ENCODE peak calls at places on chromosomes 12 and 14, in six cellular contexts. C is Peyer's patch, Y is neural crest cell, R is mammary epithelial cell, K is right lobe of liver, J is fibroblast of lung. U is an unnamed sample.

GRCh38 chr12:62806893-62807292 is 128.1 kb downstream of the PPM1H start:
- DNase-seq in J (no peak), Y (no peak), R (no peak), K (no peak), C (no peak), U (no peak)

GRCh38 chr12:116427200-116427932 is 131.8 kb upstream of the MAP1LC3B2 start:
- DNase-seq in Y (no peak), K (no peak), C (no peak), R (no peak), J (no peak), U (no peak)

GRCh38 chr12:110689002-110689600 is at the start of gene HVCN1:
- DNase-seq in Y (peak), R (no peak), K (peak), J (peak), C (peak), U (peak)

GRCh38 chr12:132419612-132420237 is 70.2 kb upstream of the FBRSL1 start:
- DNase-seq in R (no peak), K (no peak), Y (no peak), C (no peak), J (no peak), U (no peak)

GRCh38 chr12:104648746-104649145 is 192.0 kb downstream of the CHST11 start:
- DNase-seq in Y (no peak), J (no peak), K (no peak), C (no peak), R (no peak), U (no peak)

GRCh38 chr12:65603428-65604351 is 220.6 kb upstream of the HMGA2 start:
- DNase-seq in J (peak), C (no peak), K (no peak), Y (no peak), R (peak), U (no peak)

GRCh38 chr14:50320279-50320678 is 8.2 kb downstream of the DMAC2L start:
- DNase-seq in Y (no peak), K (no peak), R (peak), J (peak), C (no peak), U (no peak)

GRCh38 chr14:61368061-61368710 is 46.8 kb downstream of the PRKCH start:
- DNase-seq in R (no peak), K (no peak), C (no peak), J (no peak), Y (no peak), U (no peak)

GRCh38 chr14:72921396-72921795 is 4.9 kb upstream of the DCAF4 start:
- DNase-seq in K (no peak), R (no peak), Y (no peak), J (no peak), C (no peak), U (no peak)

DNA sequence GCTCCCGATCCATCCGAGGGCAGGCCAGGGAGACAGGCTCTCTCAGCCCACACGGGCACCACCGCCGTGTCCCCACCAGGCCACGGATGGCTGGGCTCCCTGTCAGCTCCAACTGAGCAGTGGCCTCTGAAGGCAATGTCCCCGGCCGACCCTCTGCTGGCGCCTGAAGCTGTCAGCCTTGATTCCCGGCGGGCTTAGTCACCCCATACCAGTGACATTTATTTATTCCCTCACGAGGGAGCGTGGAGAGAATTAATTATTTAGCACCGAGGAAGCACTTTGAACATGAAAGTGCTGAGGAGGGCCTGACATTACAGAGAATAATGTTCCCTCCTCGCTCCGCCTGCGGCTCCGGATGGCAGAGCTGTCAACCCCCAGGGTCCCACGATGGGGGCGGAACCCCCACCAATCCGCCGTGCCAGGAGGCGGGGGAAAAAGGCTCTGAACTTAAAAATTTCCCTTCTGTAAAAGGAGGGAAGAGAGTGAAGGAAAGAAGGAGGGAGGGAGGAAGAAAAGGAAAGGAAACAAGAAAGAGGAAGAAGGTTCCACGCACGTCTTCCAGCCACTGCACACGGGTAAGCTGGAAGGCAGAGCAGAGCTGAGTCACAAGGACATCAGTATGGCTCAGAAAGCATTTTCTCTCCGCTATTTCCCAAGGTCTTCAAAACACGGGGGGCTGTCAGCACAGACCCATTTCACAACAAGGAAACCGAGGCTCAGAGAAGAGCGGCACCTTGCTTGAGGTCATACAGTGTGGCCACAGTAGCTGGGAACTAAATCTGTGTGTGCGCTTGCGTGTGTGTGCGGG is 108.7 kb upstream of the NCOR2 start:
- DNase-seq in K (no peak), J (peak), R (no peak), Y (no peak), C (no peak), U (no peak)
- TF ChIP-seq CTCF in K (no peak), J (no peak), R (no peak), Y (no peak), C (no peak), U (no peak)

GRCh38 chr12:121888083-121888477 is 510 bp upstream of the PSMD9 start:
- DNase-seq in R (no peak), K (no peak), Y (no peak), J (no peak), C (no peak), U (no peak)
- TF ChIP-seq CTCF in R (no peak), K (no peak), Y (peak), J (no peak), C (no peak), U (no peak)

DNA sequence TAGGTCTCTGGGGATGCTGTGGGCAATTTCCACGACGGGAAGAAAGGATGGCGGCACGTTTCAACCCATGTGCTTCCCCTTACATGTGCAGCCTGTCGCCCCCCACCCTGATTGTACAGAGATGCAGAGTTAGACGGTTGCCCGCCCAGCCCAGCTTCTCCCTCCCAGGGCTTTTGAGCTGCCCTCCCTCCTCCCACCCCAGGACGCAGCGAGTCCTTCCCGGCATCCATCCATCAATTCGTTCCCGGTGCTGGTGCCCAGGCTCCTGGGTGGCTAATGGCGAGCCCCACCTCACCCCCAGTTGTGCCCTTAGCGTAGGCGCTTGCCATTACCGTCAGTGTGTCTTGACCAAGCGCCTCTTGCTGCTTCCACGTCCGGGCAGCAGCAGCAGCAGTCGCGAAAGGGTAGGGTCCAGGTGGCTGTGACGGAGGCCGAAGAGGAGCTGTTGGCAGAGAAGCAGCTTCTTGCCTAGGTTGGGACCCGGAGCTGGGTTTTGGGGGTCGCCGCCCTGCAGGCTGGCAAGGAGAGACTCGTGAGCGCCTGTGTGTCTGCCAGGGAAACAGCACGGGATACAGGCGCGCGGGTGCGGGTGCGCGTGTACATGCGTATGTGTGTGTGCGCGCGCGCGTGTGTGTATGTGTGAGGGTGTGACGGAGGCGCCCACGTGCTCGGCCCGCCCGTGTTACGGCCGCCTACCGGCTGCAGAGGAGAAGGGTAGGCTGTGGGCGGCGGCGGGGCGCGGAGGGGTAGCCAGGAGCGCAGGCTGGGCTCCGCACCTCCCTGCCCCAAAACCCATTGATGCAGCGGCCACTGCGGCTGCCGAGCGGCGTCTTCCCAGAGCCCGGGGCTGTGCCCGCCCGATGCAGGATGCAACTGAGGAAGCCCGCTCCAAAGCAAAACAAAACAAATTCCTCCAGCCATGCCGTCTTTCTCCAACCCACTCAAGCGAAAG is at the start of gene SLC6A15:
- DNase-seq in R (peak), C (no peak), K (no peak), J (peak), Y (peak), U (no peak)
- TF ChIP-seq CTCF in R (peak), C (no peak), K (no peak), J (peak), Y (peak), U (no peak)

GRCh38 chr12:18549598-18549997 is 188.2 kb downstream of the PLCZ1 start:
- DNase-seq in J (no peak), K (no peak), Y (no peak), C (no peak), R (no peak), U (no peak)
- TF ChIP-seq CTCF in J (no peak), K (no peak), Y (peak), C (no peak), R (no peak), U (no peak)

DNA sequence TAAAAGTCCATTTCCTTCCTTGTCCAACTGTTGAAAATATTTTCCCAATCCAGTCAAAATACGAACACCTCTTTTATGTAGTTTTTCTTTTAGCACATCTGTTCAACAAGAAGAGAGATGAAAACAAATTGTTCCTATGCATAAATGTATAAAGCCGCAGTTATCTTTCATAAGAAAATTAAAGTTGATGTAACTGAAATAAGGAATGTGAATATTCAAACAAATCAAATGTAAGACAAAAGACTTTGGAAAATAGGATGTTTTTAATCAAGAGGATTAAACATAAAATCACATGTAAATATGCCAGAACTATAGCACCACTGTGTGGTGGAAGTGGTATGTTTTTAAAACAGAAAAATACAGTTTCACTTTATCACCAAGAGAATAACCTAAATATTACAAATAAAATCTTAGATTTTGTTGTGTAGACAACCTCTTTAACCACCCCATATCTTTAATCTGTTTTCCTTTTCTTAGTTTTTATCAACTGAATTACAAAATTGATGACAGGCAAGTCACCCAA is 40.4 kb downstream of the CAPS2 start:
- DNase-seq in Y (no peak), R (no peak), C (no peak), K (no peak), J (peak), U (no peak)
- TF ChIP-seq CTCF in Y (peak), R (peak), C (peak), K (no peak), J (peak), U (no peak)

DNA sequence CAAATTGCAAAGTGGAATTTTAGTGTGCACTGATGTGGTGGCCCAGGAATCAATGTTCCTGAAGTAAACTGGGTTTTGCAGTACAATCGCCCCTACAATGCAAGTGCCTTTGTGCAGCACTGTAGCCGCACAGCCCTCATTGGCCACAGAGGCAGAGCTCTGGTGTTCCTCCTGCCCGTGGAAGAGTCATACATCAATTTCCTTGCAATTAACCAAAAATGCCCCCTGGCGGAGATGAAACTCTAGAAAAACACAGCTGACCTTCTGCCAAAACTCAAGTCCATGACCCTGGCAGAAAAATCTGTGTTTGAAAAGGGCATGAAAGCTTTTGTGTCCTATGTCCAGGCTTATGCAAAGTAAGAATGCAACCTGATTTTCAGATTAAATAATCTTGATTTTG is 117.9 kb upstream of the PRB2 start:
- DNase-seq in Y (no peak), K (no peak), C (no peak), J (no peak), R (no peak), U (no peak)
- TF ChIP-seq CTCF in Y (peak), K (no peak), C (no peak), J (no peak), R (peak), U (no peak)

DNA sequence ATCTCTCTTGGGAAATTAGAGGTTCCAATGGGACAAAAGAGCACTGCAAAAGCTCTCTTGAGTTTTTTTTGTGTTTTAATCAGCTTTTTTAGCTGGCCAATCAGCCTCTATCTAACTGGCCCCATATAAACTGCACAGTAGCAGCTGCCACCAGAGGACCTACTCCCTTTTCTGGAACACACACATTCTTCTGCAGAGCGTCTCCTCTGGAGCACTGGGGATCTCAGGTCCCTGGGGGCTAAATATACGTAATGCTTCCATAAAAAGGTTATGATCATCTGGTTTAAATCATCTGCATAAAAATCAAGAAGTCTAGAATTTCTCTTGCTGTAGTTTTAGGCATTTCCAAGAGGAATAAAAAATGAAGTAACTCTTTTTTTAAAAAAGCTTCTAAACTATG is 32.3 kb downstream of the TSPAN8 start:
- DNase-seq in R (no peak), K (no peak), Y (no peak), J (no peak), C (no peak), U (no peak)
- TF ChIP-seq CTCF in R (no peak), K (peak), Y (no peak), J (no peak), C (no peak), U (no peak)

DNA sequence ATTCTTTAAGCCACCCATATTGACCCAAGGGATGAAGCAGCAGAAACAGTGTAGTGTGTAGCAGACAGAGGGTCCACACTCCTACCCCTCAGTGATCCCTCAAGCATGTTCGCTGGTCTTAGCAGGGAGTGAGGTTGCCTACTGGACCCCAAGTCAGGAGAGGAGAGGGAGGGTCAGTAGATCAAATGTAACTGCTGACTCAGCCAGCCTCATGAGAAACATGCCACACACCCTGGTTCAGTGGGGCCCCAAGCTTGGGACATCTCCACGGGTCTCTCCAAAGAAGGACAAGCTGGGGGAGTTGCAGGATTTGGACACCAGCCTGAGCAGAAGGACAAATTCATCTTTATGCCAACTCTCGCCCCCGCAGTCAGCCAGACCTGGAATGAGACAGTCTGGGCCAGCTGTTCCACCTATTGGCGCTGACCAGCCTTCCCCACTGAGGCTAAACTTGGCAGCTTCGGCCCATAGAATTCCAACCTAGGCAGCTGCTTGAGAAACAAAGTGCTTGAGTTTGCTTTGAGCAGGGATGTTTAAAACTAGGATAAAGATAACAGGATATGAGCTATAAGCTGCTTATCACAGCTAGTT is 66.0 kb upstream of the ACTN1 start:
- DNase-seq in J (peak), Y (no peak), C (no peak), K (no peak), R (peak), U (no peak)
- TF ChIP-seq CTCF in J (no peak), Y (no peak), C (no peak), K (no peak), R (no peak), U (no peak)

U was measured in activated B cell treated with CpG ODN at 0.5 μM for 24 hours.